ENCODE peak calls at places on chromosomes 3 and 15, in four cellular contexts. U, D, K and Z are unnamed samples.
A peak's percentile ranks its signal among the peaks of the same experiment; 100 is the strongest.

GRCh38 chr3:21356402-21356801 is 394.6 kb downstream of the ZNF385D start:
- DNase-seq in U (no peak), D (no peak), K (no peak), Z (no peak)

GRCh38 chr3:11749486-11749885 is 97.2 kb downstream of the TAMM41 start:
- DNase-seq in U (no peak), D (no peak), K (no peak), Z (no peak)

GRCh38 chr3:149340310-149340933 is 7.0 kb upstream of the TM4SF18 start:
- DNase-seq in U (no peak), D (no peak), K (no peak), Z (no peak)

GRCh38 chr3:36763850-36764703 is at the start of gene DCLK3:
- DNase-seq in U (no peak), D (peak; percentile 32), K (peak; percentile 76), Z (peak; percentile 5)

GRCh38 chr3:192514081-192514753 is 213.1 kb downstream of the FGF12 start:
- DNase-seq in U (no peak), D (peak; percentile 62), K (peak; percentile 78), Z (no peak)

GRCh38 chr15:51281368-51281967 is 56.9 kb downstream of the CYP19A1 start:
- DNase-seq in U (peak; percentile 64), D (peak; percentile 64), K (peak; percentile 90), Z (peak; percentile 53)

GRCh38 chr3:98246142-98246541 is 17.9 kb upstream of the OR5H6 start:
- DNase-seq in U (no peak), D (no peak), K (no peak), Z (no peak)

GRCh38 chr3:123312331-123313265 is 110.9 kb downstream of the SEC22A start:
- DNase-seq in U (no peak), D (no peak), K (peak; percentile 56), Z (no peak)

GRCh38 chr3:41701196-41701698 is 260.7 kb downstream of the ULK4 start:
- DNase-seq in U (no peak), D (no peak), K (no peak), Z (no peak)

GRCh38 chr15:45611305-45611704 is 23.5 kb upstream of the SQOR start:
- DNase-seq in U (no peak), D (peak; percentile 40), K (no peak), Z (no peak)

GRCh38 chr3:186949281-186949982 is 19.1 kb downstream of the ST6GAL1 start:
- DNase-seq in U (no peak), D (no peak), K (no peak), Z (no peak)

GRCh38 chr3:123075359-123075758 is 8.5 kb downstream of the PDIA5 start:
- DNase-seq in U (no peak), D (no peak), K (no peak), Z (no peak)

GRCh38 chr15:38961886-38962285 is 397.3 kb upstream of the RASGRP1 start:
- DNase-seq in U (no peak), D (no peak), K (no peak), Z (no peak)

GRCh38 chr3:28989646-28990089 is 291.2 kb upstream of the RBMS3 start:
- DNase-seq in U (no peak), D (peak; percentile 21), K (no peak), Z (no peak)

GRCh38 chr15:58528197-58528870 is 96.5 kb downstream of the LIPC start:
- DNase-seq in U (no peak), D (no peak), K (no peak), Z (no peak)

GRCh38 chr15:57565326-57565725 is 26.4 kb upstream of the MYZAP start:
- DNase-seq in U (no peak), D (no peak), K (no peak), Z (no peak)

GRCh38 chr15:92116320-92116719 is 262.8 kb downstream of the SLCO3A1 start:
- DNase-seq in U (no peak), D (no peak), K (no peak), Z (no peak)

GRCh38 chr15:70141376-70142071 is 43.8 kb upstream of the TLE3 start:
- DNase-seq in U (no peak), D (no peak), K (no peak), Z (no peak)

GRCh38 chr3:120749843-120750242 is 7.3 kb downstream of the GTF2E1 start:
- DNase-seq in U (no peak), D (no peak), K (no peak), Z (no peak)

GRCh38 chr15:66251065-66251789 is 2.3 kb downstream of the MEGF11 start:
- DNase-seq in U (no peak), D (no peak), K (no peak), Z (no peak)

GRCh38 chr15:46786886-46787285 is 930.4 kb upstream of the SEMA6D start:
- DNase-seq in U (peak; percentile 6), D (peak; percentile 17), K (no peak), Z (no peak)

GRCh38 chr15:70375006-70375409 is 277.3 kb upstream of the TLE3 start:
- DNase-seq in U (no peak), D (peak; percentile 22), K (peak; percentile 86), Z (no peak)

GRCh38 chr3:194983620-194984019 is 287.3 kb downstream of the XXYLT1 start:
- DNase-seq in U (no peak), D (no peak), K (no peak), Z (no peak)

GRCh38 chr3:194984624-194985023 is 286.3 kb downstream of the XXYLT1 start:
- DNase-seq in U (no peak), D (no peak), K (no peak), Z (no peak)

GRCh38 chr3:194986208-194987043 is 284.5 kb downstream of the XXYLT1 start:
- DNase-seq in U (no peak), D (peak; percentile 92), K (no peak), Z (no peak)

GRCh38 chr3:194984026-194984425 is 286.9 kb downstream of the XXYLT1 start:
- DNase-seq in U (no peak), D (no peak), K (no peak), Z (no peak)

DNA sequence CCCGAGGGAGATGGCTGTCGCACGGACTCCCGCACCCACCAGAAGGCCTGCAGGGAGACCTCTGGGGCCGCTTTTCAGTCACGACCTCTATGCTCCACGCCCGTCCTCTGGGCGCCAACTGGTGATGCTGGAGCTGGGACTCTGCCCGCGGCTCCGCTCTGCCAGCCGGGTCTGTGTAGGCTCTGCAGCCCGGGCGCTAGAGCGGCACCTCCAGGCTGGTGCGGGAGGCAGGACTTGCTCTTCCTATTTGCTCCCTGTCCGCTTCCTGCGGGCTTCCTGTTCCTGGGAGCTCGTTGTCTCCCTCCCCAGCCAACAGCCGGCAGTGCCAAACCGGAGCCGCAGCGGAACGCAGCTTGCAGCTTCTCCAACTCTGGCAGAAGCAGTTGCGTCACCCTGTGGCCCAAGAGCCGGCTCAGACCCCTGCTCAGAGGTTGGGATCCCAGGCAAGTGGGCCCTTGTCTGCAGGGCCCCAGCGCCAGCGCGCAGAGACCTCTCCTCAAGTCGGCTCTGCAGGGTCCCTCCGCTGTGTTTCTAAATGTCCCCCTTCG is 285.9 kb downstream of the XXYLT1 start:
- DNase-seq in U (peak; percentile 78), D (peak; percentile 26), K (peak; percentile 86), Z (peak; percentile 9)
- H3K27ac ChIP-seq in U (peak overlapping the region; percentile 21), D (no peak overlapping the region), K (no peak overlapping the region), Z (no peak overlapping the region)

DNA sequence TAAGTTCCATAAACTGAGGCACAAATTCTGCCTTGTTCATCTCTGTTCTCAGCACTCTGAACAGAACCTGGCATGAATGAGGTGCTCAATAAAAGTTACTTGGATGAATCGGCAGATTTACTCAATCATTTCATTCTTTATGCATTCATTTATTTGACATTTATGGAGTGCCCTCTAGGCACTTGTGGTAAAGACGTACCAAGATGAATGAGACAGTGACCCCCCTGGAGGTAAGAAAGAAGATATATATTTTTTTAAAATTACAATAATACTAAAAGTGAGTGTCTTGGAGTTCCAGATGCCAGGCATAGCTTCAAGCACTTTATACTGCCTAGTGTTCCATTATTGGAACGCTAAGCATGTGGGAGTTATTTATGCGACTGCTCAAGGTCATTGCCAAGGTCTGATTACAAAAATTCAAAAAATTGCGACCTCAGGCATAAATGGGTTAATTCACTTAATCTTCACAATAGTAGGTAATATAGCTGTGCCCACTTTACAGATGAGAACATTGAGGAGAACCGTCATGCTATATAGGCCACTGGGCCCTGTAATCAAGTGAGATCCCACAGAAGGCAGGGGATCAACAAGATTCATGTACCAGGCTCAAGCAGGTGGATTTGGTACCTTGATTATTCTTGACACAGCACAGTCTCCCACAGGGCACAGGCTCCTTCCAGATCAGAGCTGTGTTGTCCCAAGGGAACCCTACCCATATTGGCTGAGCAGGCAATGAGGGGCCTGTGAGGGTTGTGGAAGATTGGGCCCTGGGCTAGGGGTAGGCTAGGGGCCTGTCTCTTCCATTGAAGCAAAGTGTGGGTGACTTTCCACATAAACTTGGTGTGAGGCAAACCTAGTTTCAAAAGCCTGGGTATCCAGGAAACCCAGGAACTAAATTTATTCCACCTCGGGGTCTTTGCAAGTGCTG is 10.7 kb downstream of the XIRP1 start:
- DNase-seq in U (no peak), D (no peak), K (no peak), Z (no peak)
- H3K27ac ChIP-seq in U (peak overlapping the region; percentile 74), D (no peak overlapping the region), K (peak overlapping the region; percentile 54), Z (peak overlapping the region; percentile 75)

GRCh38 chr3:181363231-181363630 is 348.5 kb upstream of the SOX2 start:
- DNase-seq in U (no peak), D (no peak), K (no peak), Z (no peak)

GRCh38 chr3:181358555-181358954 is 353.2 kb upstream of the SOX2 start:
- DNase-seq in U (no peak), D (no peak), K (no peak), Z (no peak)

GRCh38 chr3:181358060-181358459 is 353.7 kb upstream of the SOX2 start:
- DNase-seq in U (no peak), D (no peak), K (no peak), Z (no peak)

DNA sequence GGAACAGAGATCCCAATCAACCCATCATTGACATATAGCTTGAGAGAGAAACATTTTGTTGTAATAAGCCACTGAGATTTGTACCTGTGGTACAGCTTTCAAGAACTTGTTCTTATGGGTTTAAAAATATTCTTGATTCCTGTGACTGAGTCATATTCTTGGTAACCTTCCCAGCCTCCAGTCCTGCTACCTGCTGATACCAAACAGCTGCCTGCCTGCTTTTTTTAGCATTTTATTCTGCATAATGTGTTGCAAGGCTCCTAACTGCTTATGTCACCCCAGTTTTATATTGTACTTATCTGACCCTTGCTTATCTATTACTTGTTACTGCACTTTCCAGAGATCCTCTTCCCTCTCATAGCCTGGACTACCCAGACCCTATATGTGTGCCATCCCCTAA is 349.3 kb upstream of the SOX2 start:
- DNase-seq in U (peak; percentile 38), D (no peak), K (no peak), Z (no peak)
- H3K27ac ChIP-seq in U (peak overlapping the region; percentile 65), D (no peak overlapping the region), K (no peak overlapping the region), Z (peak overlapping the region; percentile 42)

GRCh38 chr3:141233457-141234161 is 2.0 kb downstream of the PXYLP1 start:
- DNase-seq in U (no peak), D (no peak), K (no peak), Z (no peak)
- H3K27ac ChIP-seq in U (no peak overlapping the region), D (no peak overlapping the region), K (no peak overlapping the region), Z (no peak overlapping the region)